ENCODE peak calls at places on chromosomes 13 and 19, in eight cellular contexts. T is spleen, I is esophagus muscularis mucosa, C is upper lobe of left lung, R is breast epithelium, Y is stomach, Z is HCT116, V is sigmoid colon. L is an unnamed sample.

GRCh38 chr13:32056316-32056715 is 24.7 kb downstream of the FRY start:
- DNase-seq in T (no peak), I (no peak), C (no peak), R (no peak), Y (no peak), Z (no peak), V (no peak), L (no peak)

GRCh38 chr19:36136975-36137686 is 2.7 kb upstream of the CAPNS1 start:
- DNase-seq in T (no peak), I (no peak), C (peak), R (peak), Y (peak), Z (peak), V (peak), L (peak)

GRCh38 chr19:37334179-37335071 is 36.5 kb upstream of the ZNF527 start:
- DNase-seq in T (peak), I (peak), C (peak), R (peak), Y (peak), Z (no peak), V (peak), L (peak)

GRCh38 chr13:49098198-49098597 is 121.9 kb upstream of the MLNR start:
- DNase-seq in T (no peak), I (no peak), C (peak), R (no peak), Y (no peak), Z (peak), V (no peak), L (no peak)

GRCh38 chr13:36421447-36421846 is 10.8 kb upstream of the CCNA1 start:
- DNase-seq in T (no peak), I (no peak), C (no peak), R (no peak), Y (no peak), Z (no peak), V (no peak), L (no peak)

GRCh38 chr19:46674416-46675178 is 13.6 kb upstream of the DACT3 start:
- DNase-seq in T (no peak), I (no peak), C (no peak), R (no peak), Y (no peak), Z (peak), V (no peak), L (no peak)

GRCh38 chr13:78228211-78228610 is 309.6 kb upstream of the EDNRB start:
- DNase-seq in T (no peak), I (no peak), C (no peak), R (no peak), Y (no peak), Z (no peak), V (no peak), L (no peak)

GRCh38 chr13:103876571-103876970 is 810.4 kb upstream of the SLC10A2 start:
- DNase-seq in T (no peak), I (no peak), C (no peak), R (no peak), Y (no peak), Z (no peak), V (no peak), L (no peak)

GRCh38 chr13:52809310-52809769 is 39.1 kb downstream of the PCDH8 start:
- DNase-seq in T (no peak), I (no peak), C (peak), R (peak), Y (peak), Z (peak), V (no peak), L (peak)

GRCh38 chr13:79194272-79194671 is 211.8 kb downstream of the RBM26 start:
- DNase-seq in T (no peak), I (no peak), C (no peak), R (no peak), Y (no peak), Z (no peak), V (no peak), L (no peak)

GRCh38 chr13:24178847-24179845 is 18.6 kb downstream of the SPATA13 start:
- DNase-seq in T (no peak), I (peak), C (no peak), R (no peak), Y (no peak), Z (no peak), V (no peak), L (no peak)

GRCh38 chr13:98504371-98504963 is 72.4 kb downstream of the STK24 start:
- DNase-seq in T (no peak), I (no peak), C (no peak), R (no peak), Y (no peak), Z (no peak), V (no peak), L (no peak)

GRCh38 chr13:101415358-101416174 is 742 bp downstream of the NALCN start:
- DNase-seq in T (no peak), I (peak), C (no peak), R (no peak), Y (no peak), Z (no peak), V (no peak), L (no peak)

GRCh38 chr13:23915308-23915707 is 18.0 kb upstream of the C1QTNF9B start:
- DNase-seq in T (no peak), I (no peak), C (no peak), R (no peak), Y (no peak), Z (peak), V (no peak), L (no peak)

GRCh38 chr19:45691516-45692186 is at the start of gene SNRPD2:
- DNase-seq in T (peak), I (peak), C (peak), R (peak), Y (peak), Z (peak), V (peak), L (peak)

GRCh38 chr19:7658219-7658686 is 10.6 kb upstream of the RETN start:
- DNase-seq in T (no peak), I (no peak), C (peak), R (no peak), Y (no peak), Z (no peak), V (no peak), L (no peak)

GRCh38 chr19:16033721-16034120 is 42.6 kb upstream of the TPM4 start:
- DNase-seq in T (no peak), I (no peak), C (no peak), R (no peak), Y (peak), Z (no peak), V (peak), L (no peak)

GRCh38 chr19:11578342-11579142 is 1.1 kb upstream of the ACP5 start:
- DNase-seq in T (peak), I (no peak), C (peak), R (no peak), Y (peak), Z (no peak), V (peak), L (no peak)

GRCh38 chr19:54188224-54188871 is 1.0 kb downstream of the MBOAT7 start:
- DNase-seq in T (peak), I (no peak), C (no peak), R (no peak), Y (no peak), Z (no peak), V (no peak), L (no peak)

GRCh38 chr19:33273881-33274662 is 28.3 kb downstream of the CEBPA start:
- DNase-seq in T (peak), I (no peak), C (peak), R (peak), Y (peak), Z (peak), V (no peak), L (no peak)

GRCh38 chr19:5927439-5927821 is 13.4 kb downstream of the CAPS start:
- DNase-seq in T (no peak), I (no peak), C (no peak), R (no peak), Y (no peak), Z (no peak), V (no peak), L (no peak)

GRCh38 chr19:5929646-5930045 is 15.6 kb downstream of the CAPS start:
- DNase-seq in T (no peak), I (no peak), C (no peak), R (peak), Y (no peak), Z (no peak), V (no peak), L (no peak)

GRCh38 chr19:5929179-5929578 is 15.1 kb downstream of the CAPS start:
- DNase-seq in T (no peak), I (no peak), C (no peak), R (peak), Y (no peak), Z (no peak), V (no peak), L (no peak)

GRCh38 chr19:5925830-5926459 is 11.9 kb downstream of the CAPS start:
- DNase-seq in T (no peak), I (no peak), C (no peak), R (peak), Y (no peak), Z (no peak), V (no peak), L (no peak)

DNA sequence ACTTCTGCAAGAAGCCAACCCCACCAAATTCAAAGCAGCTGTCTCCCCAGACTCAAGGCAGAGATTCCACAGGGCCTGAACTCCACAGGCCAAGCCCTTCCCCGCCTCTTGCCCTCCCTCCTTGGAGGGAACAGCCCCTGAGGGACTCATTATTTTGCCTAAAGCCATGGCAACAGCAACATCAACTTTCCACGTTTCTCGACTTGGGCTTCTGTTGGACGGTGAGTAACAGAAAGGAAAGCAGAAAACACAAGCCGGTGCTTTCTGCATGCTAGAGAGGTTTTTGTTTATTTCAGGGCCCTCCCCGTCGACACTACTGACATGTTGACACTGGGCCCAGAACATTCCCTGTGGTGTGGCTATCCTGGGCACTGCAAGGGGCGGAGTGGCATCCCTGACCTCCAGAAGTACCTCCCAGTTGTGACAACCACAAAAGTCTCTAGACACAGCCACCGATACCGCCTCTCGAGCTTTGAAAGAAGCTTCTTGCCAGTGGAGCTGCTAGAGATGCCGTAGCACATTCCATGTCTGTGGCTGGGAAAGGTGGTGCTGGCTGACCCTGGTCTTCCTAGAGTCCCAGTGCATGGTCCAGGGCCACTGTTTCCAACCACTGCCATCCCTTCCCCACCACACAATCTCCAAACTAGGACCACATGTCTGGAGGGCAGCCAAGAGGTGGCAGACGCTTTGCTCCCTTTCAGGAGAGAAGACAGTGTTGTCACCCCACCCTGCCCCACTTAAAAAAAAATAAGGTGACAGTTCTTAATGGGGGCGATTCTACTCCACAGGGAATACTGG is 12.8 kb downstream of the CAPS start:
- DNase-seq in T (no peak), I (no peak), C (no peak), R (peak), Y (no peak), Z (no peak), V (peak), L (no peak)
- TF ChIP-seq POLR2AphosphoS5 in T (no peak), I (peak), C (no peak), R (peak), Y (peak), Z (no peak), V (peak), L (no peak)

GRCh38 chr19:18172331-18173053 is 1.1 kb upstream of the IFI30 start:
- DNase-seq in T (no peak), I (no peak), C (no peak), R (no peak), Y (no peak), Z (no peak), V (no peak), L (no peak)

GRCh38 chr19:18174983-18175382 is 1.4 kb downstream of the IFI30 start:
- DNase-seq in T (peak), I (no peak), C (no peak), R (no peak), Y (no peak), Z (no peak), V (no peak), L (no peak)

GRCh38 chr19:18171605-18172327 is 1.8 kb upstream of the IFI30 start:
- DNase-seq in T (no peak), I (no peak), C (no peak), R (no peak), Y (no peak), Z (no peak), V (no peak), L (no peak)

GRCh38 chr19:18173054-18173571 is 500 bp upstream of the IFI30 start:
- DNase-seq in T (peak), I (no peak), C (peak), R (no peak), Y (no peak), Z (no peak), V (peak), L (no peak)

GRCh38 chr19:18173572-18174294 is at the start of gene IFI30:
- DNase-seq in T (peak), I (no peak), C (peak), R (peak), Y (peak), Z (no peak), V (peak), L (no peak)
- TF ChIP-seq POLR2AphosphoS5 in T (peak), I (peak), C (peak), R (no peak), Y (peak), Z (peak), V (peak), L (peak)

DNA sequence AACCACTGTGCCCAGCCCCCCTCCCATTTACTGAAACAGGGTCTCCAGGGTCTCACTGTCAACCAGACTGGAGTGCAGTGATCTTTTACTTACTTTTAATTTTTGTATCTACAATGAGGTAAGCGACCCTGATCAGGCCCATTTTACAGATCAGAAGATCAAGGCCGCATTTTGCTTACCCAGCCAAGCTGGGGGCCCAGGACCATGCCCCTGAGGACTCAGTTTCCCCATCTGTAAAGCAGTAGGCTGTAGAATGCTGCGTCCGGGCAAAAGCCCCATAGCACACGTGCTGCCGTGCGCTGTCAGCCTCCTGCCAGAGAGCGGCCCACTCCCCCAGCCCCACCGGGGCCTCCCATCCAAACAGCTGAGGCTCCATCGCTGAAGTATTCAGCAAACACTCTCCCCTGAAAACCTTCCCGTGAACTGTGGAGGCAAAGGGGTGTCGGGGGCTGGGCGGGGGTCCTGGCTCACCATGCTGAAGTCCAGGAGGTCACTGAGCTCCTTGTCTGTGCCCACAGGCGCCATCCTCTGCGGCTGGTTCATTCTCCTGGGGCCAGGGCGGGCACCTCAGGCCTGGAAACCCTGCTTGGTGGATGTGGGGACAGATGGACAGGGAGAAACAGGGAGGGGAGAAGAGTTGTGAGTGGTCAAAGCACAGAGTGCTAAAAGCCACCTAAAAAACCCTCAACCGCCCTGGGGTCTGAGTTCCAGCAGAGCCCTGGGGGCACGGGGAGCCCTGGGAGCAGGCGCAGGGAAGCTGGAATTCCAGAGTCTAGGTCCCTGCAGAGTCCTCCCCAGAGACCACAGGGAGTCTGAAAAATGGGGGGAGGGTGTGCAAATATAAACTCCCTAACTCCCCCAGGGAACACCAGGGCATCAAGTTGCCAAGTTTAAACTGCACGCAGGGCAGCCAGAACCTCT is 2.4 kb downstream of the TCF3 start:
- DNase-seq in T (peak), I (no peak), C (no peak), R (no peak), Y (no peak), Z (no peak), V (no peak), L (no peak)
- TF ChIP-seq POLR2AphosphoS5 in T (no peak), I (no peak), C (no peak), R (no peak), Y (no peak), Z (no peak), V (no peak), L (no peak)

GRCh38 chr19:2228157-2229030 is 7.7 kb downstream of the PLEKHJ1 start:
- DNase-seq in T (no peak), I (no peak), C (no peak), R (no peak), Y (no peak), Z (no peak), V (no peak), L (no peak)
- TF ChIP-seq POLR2AphosphoS5 in T (no peak), I (no peak), C (no peak), R (no peak), Y (no peak), Z (no peak), V (no peak), L (no peak)

GRCh38 chr19:4139614-4140236 is 13.7 kb upstream of the CREB3L3 start:
- DNase-seq in T (peak), I (no peak), C (peak), R (peak), Y (peak), Z (peak), V (peak), L (peak)
- TF ChIP-seq POLR2AphosphoS5 in T (peak), I (no peak), C (no peak), R (no peak), Y (peak), Z (no peak), V (no peak), L (no peak)